ENCODE peak calls at places on chromosomes 2 and 18, in seven cellular contexts. O, J, S, V, M, K and X are unnamed samples.

GRCh38 chr2:223222397-223222796 is 170.4 kb downstream of the KCNE4 start:
- DNase-seq in S (no peak), J (no peak), O (no peak), V (no peak), M (no peak), K (no peak), X (peak)

GRCh38 chr2:47134386-47135090 is 20.6 kb downstream of the STPG4 start:
- DNase-seq in V (no peak), K (no peak), S (no peak), O (no peak), J (no peak), M (no peak), X (no peak)

GRCh38 chr2:126656311-126657145 is 570 bp downstream of the GYPC start:
- DNase-seq in J (no peak), O (peak), S (no peak), M (peak), K (no peak), V (no peak), X (no peak)

GRCh38 chr2:176473177-176473576 is 203.9 kb downstream of the MTX2 start:
- DNase-seq in V (no peak), M (no peak), S (no peak), K (no peak), J (no peak), O (no peak), X (no peak)

GRCh38 chr2:45826889-45827635 is 175.6 kb downstream of the PRKCE start:
- DNase-seq in O (no peak), J (no peak), S (no peak), K (no peak), M (no peak), V (no peak), X (no peak)

GRCh38 chr2:164613321-164613982 is 7.8 kb downstream of the GRB14 start:
- DNase-seq in V (no peak), S (no peak), M (no peak), O (no peak), J (no peak), K (no peak), X (no peak)

GRCh38 chr2:8392098-8392844 is 289.6 kb upstream of the ID2 start:
- DNase-seq in M (no peak), J (no peak), K (no peak), S (no peak), V (no peak), O (peak), X (no peak)

GRCh38 chr2:204585930-204586329 is 40.7 kb downstream of the PARD3B start:
- DNase-seq in J (no peak), S (no peak), V (no peak), M (no peak), K (no peak), O (no peak), X (no peak)

GRCh38 chr18:48541026-48541746 is 2.4 kb downstream of the CTIF start:
- DNase-seq in J (no peak), V (no peak), O (peak), M (peak), K (no peak), S (peak), X (peak)

GRCh38 chr2:158202151-158202778 is 100.6 kb downstream of the UPP2 start:
- DNase-seq in O (no peak), M (no peak), S (peak), J (no peak), V (no peak), K (no peak), X (no peak)

GRCh38 chr2:72629062-72629461 is 196.8 kb downstream of the EXOC6B start:
- DNase-seq in K (no peak), V (no peak), O (no peak), S (no peak), J (no peak), M (no peak), X (no peak)

GRCh38 chr2:207770602-207771404 is 1.1 kb upstream of the FZD5 start:
- DNase-seq in K (no peak), J (no peak), O (peak), S (no peak), M (no peak), V (no peak), X (no peak)

GRCh38 chr2:108594982-108595464 is 60.8 kb downstream of the LIMS1 start:
- DNase-seq in J (no peak), O (no peak), V (no peak), K (peak), S (no peak), M (peak), X (peak)

GRCh38 chr2:96934096-96934495 is 52.3 kb downstream of the FAM178B start:
- DNase-seq in K (no peak), S (no peak), J (no peak), V (no peak), M (no peak), O (no peak), X (no peak)

GRCh38 chr2:102285368-102285767 is 26.0 kb upstream of the IL1RL1 start:
- DNase-seq in S (no peak), M (no peak), V (no peak), J (no peak), K (no peak), O (no peak), X (no peak)

GRCh38 chr2:237865623-237866041 is 6.2 kb downstream of the RAMP1 start:
- DNase-seq in O (no peak), J (no peak), V (no peak), K (no peak), S (peak), M (no peak), X (no peak)

GRCh38 chr2:237867465-237867864 is 8.0 kb downstream of the RAMP1 start:
- DNase-seq in J (no peak), O (no peak), S (no peak), K (no peak), V (no peak), M (no peak), X (no peak)

GRCh38 chr2:237864030-237864931 is 4.9 kb downstream of the RAMP1 start:
- DNase-seq in S (no peak), O (no peak), K (no peak), J (no peak), M (no peak), V (no peak), X (no peak)

GRCh38 chr2:237864940-237865622 is 5.7 kb downstream of the RAMP1 start:
- DNase-seq in V (no peak), M (no peak), O (no peak), S (peak), K (no peak), J (no peak), X (no peak)

DNA sequence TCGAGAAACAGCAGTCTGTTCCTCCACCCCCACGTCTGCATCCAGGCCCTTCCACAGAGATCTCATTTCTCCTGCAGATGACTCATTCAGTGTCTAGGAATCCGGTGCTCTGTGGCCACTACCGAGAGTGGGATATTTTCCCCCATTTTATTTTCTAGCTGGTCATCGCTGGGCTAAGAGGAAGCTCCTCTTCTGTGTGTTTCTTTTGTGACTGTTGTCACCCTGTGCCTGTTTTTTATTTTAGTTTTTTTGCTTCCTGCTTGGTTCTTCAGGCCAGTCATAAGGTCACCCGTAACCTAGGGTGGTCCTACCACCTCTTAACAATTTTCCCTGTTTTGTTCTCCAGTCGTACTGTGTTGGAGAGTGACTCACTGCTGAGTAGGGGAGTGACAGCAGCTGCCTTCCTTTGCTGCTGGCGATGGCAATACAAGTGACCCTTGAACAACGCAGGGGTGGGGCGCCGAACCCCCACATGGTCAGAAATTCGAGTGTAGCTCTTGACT is 6.7 kb downstream of the RAMP1 start:
- DNase-seq in J (no peak), S (peak), O (no peak), M (no peak), V (no peak), K (no peak), X (no peak)
- TF ChIP-seq REST in J (no peak), S (peak), O (no peak), M (no peak), V (no peak), K (no peak), X (no peak)

DNA sequence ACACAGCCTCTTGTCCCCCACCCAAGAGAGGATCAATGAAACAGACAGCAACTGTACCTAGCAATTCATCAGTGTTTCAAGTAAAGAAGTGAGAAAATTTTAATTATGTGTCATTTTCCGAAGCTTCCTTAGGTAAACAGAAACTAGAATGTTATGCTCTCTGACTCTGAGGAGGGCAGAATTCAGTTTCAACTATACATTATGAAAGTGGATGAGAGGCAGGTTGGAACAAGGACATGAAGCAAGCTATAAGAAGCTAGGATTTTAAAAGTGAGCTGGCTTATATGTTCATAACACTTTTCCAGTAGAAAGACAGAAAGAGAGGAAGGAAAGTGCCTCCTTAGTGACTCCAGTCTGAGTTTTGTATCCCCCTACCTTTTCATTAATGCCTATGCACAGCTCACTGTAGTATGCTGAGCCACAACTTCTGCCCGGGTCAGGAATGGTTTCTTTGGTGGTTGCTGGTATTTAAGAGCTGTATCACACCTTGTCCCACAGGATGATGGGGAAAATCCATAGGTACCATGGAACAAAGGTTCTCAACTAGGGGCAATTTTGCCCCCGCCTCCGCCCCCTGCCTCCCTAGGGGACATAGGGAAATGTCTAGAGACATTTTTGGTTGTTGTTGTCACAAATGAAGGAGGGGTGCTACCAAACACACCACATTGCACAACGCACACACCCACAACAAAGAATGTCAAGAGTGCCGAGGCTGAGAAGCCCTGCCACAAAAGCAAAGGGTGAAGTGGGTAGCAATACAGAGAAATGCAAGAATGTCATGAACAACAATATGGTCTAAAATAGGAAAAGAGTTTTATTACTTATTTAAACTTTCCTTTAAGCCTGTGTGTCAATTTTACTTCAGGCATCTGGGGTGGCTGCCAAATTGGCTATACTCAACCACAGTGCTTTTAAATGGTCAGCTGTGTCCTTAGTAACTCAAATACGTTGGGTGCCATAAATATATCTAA is 161.0 kb upstream of the ZFP36L2 start:
- DNase-seq in O (no peak), M (no peak), V (no peak), K (no peak), S (no peak), J (peak), X (no peak)
- H3K4me2 ChIP-seq in O (no peak), M (no peak), V (no peak), K (no peak), S (no peak), J (peak), X (no peak)

DNA sequence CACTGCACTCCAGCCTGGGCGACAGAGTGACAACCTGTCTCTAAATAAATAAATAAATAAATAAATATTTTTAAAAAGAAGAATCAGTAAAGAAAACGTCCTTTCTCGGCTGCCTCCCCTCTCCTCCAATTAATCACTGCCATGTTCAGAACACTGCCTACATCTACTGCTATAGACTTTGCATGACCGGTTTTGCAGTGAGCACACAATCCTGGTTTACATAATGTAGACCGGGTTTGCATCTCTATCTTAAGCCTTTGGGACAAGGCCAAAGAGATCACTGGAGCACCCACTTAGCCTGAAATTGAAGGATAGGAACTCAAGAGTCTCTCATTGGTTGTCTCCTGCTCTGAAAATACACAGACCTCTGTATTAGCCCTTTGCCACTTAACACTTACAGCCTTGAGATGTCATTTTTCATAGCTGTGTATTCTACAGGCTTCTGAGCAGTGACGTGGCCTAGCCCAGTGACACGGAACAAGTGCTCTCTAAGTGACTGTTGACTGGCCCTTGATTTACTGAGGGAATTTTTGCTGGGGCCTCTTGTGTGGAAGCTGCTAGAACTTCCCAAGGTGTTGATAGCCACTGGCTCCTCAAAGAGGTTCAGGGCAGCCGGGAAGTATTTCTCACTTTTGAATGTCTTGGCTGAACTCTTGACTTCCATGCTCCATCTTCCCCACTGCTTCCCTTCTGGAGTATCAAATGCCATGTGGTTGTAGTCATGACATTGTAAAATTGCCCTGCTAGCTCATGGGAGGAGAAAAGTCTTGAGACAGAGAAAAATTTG is 45.3 kb upstream of the CCBE1 start:
- DNase-seq in V (no peak), M (no peak), O (no peak), J (no peak), K (no peak), S (no peak), X (no peak)
- TF ChIP-seq REST in V (no peak), M (no peak), O (no peak), J (no peak), K (no peak), S (no peak), X (no peak)

DNA sequence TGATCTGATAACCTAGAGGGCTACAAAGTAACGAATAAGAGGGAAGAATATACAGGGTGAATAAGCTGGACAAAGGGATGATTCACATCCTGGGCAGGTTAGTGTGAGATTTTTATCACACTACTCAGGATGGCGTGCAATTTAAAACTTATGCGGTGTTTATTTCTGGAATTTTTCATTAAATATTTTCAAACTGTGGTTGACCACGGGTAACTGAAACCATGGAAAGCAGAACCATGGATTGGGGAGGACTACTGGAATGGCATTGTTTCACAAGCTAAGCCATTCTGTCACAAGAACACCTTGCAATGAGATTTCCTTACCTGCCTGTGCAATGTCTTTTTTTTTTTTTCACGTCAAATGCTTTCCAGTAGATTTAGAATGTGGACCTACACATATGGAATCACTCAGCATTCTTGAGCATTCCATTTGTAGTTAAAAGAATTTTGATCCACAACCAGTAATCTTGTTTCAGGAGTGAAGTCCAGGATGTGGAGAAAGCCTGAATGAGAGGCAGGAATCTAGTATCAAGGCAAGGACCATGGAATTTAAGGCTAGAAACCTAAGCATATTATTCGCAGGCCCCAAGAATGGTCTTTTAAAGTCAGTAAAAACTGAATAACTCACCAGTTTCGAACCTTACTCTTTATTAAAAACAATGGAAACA is 8.0 kb upstream of the CDK15 start:
- DNase-seq in O (no peak), J (no peak), M (no peak), S (no peak), V (no peak), K (no peak), X (peak)
- H3K4me2 ChIP-seq in O (no peak), J (no peak), M (no peak), S (peak), V (peak), K (no peak), X (peak)